ENCODE peak calls at places on chromosomes 4 and X, in five cellular contexts. R is GM23338, Q is AG04450, O is uterus, Z is cardiac muscle cell. M is an unnamed sample.

GRCh38 chr4:52552778-52553177 is 106.3 kb downstream of the USP46 start:
- DNase-seq in R (no peak), Q (no peak), O (no peak), Z (no peak), M (no peak)

GRCh38 chrX:3244955-3245354 is 101.5 kb downstream of the MXRA5 start:
- DNase-seq in R (no peak), Q (no peak), O (no peak), Z (no peak), M (peak)

GRCh38 chr4:24856586-24856985 is 56.3 kb downstream of the CCDC149 start:
- DNase-seq in R (peak), Q (peak), O (no peak), Z (peak), M (peak)

GRCh38 chrX:1450381-1451161 is 2.1 kb downstream of the ASMTL start:
- DNase-seq in R (no peak), Q (no peak), O (no peak), Z (no peak), M (no peak)

GRCh38 chrX:149871940-149872339 is 9.0 kb upstream of the MAGEA8 start:
- DNase-seq in R (peak), Q (no peak), O (no peak), Z (peak), M (peak)

GRCh38 chr4:140819621-140820020 is 63.4 kb upstream of the TBC1D9 start:
- DNase-seq in R (no peak), Q (no peak), O (no peak), Z (no peak), M (no peak)

GRCh38 chrX:46561931-46562721 is 11.4 kb upstream of the CHST7 start:
- DNase-seq in R (no peak), Q (no peak), O (no peak), Z (no peak), M (no peak)

GRCh38 chr4:80201326-80202151 is 4.2 kb downstream of the PRDM8 start:
- DNase-seq in R (peak), Q (no peak), O (peak), Z (peak), M (peak)

GRCh38 chr4:7034262-7035081 is 8.7 kb upstream of the TADA2B start:
- DNase-seq in R (peak), Q (no peak), O (no peak), Z (peak), M (peak)

GRCh38 chr4:38837849-38838248 is 18.8 kb downstream of the TLR6 start:
- DNase-seq in R (no peak), Q (no peak), O (no peak), Z (peak), M (no peak)

GRCh38 chr4:16896871-16897270 is 1.6 kb downstream of the LDB2 start:
- DNase-seq in R (peak), Q (peak), O (no peak), Z (peak), M (no peak)

GRCh38 chr4:184762100-184762499 is 28.2 kb upstream of the CENPU start:
- DNase-seq in R (no peak), Q (no peak), O (no peak), Z (no peak), M (no peak)

GRCh38 chr4:163395758-163396157 is 52.1 kb downstream of the NPY5R start:
- DNase-seq in R (no peak), Q (no peak), O (no peak), Z (peak), M (no peak)

GRCh38 chr4:40507977-40508376 is 121.7 kb downstream of the RBM47 start:
- DNase-seq in R (peak), Q (no peak), O (no peak), Z (no peak), M (no peak)

GRCh38 chr4:31370866-31371465 is 650.8 kb downstream of the PCDH7 start:
- DNase-seq in R (peak), Q (no peak), O (no peak), Z (peak), M (no peak)

GRCh38 chr4:23923141-23923540 is 33.3 kb upstream of the PPARGC1A start:
- DNase-seq in R (no peak), Q (no peak), O (no peak), Z (no peak), M (no peak)

GRCh38 chr4:48774760-48775398 is 5.2 kb downstream of the FRYL start:
- DNase-seq in R (no peak), Q (no peak), O (no peak), Z (no peak), M (no peak)

GRCh38 chr4:138055890-138056289 is 186.3 kb downstream of the SLC7A11 start:
- DNase-seq in R (no peak), Q (no peak), O (no peak), Z (no peak), M (no peak)

GRCh38 chr4:38510201-38510600 is 153.8 kb upstream of the KLF3 start:
- DNase-seq in R (no peak), Q (no peak), O (no peak), Z (no peak), M (no peak)

GRCh38 chr4:87179751-87180150 is 40.7 kb downstream of the KLHL8 start:
- DNase-seq in R (no peak), Q (peak), O (no peak), Z (peak), M (no peak)

GRCh38 chrX:12447448-12448154 is 309.3 kb downstream of the FRMPD4 start:
- DNase-seq in R (no peak), Q (peak), O (peak), Z (peak), M (no peak)

GRCh38 chrX:38868941-38869378 is 67.7 kb downstream of the MID1IP1 start:
- DNase-seq in R (no peak), Q (no peak), O (no peak), Z (peak), M (peak)

GRCh38 chr4:105895609-105896460 is 564 bp downstream of the NPNT start:
- DNase-seq in R (peak), Q (no peak), O (peak), Z (peak), M (peak)

GRCh38 chr4:2962099-2962455 is 1.1 kb downstream of the NOP14 start:
- DNase-seq in R (no peak), Q (no peak), O (no peak), Z (no peak), M (no peak)

GRCh38 chr4:85398276-85398675 is 76.7 kb upstream of the ARHGAP24 start:
- DNase-seq in R (no peak), Q (no peak), O (peak), Z (peak), M (no peak)

GRCh38 chr4:40931825-40932224 is 182.1 kb downstream of the NSUN7 start:
- DNase-seq in R (no peak), Q (no peak), O (no peak), Z (no peak), M (no peak)

GRCh38 chr4:10456270-10457254 is 664 bp downstream of the ZNF518B start:
- DNase-seq in R (peak), Q (no peak), O (peak), Z (peak), M (no peak)

GRCh38 chr4:153530284-153530995 is 64.3 kb downstream of the TMEM131L start:
- DNase-seq in R (no peak), Q (no peak), O (no peak), Z (no peak), M (no peak)

GRCh38 chr4:137420901-137421384 is 111.4 kb downstream of the PCDH18 start:
- DNase-seq in R (peak), Q (no peak), O (no peak), Z (no peak), M (no peak)

GRCh38 chr4:90393215-90393614 is 266.0 kb downstream of the CCSER1 start:
- DNase-seq in R (no peak), Q (no peak), O (no peak), Z (no peak), M (no peak)

GRCh38 chr4:97216031-97216430 is 927.2 kb downstream of the STPG2 start:
- DNase-seq in R (no peak), Q (no peak), O (no peak), Z (no peak), M (no peak)

GRCh38 chr4:126614456-126614855 is 1018.3 kb upstream of the INTU start:
- DNase-seq in R (no peak), Q (no peak), O (no peak), Z (no peak), M (no peak)

GRCh38 chrX:135089126-135089525 is 31.2 kb downstream of the ETDB start:
- DNase-seq in R (no peak), Q (no peak), O (no peak), Z (no peak), M (no peak)

GRCh38 chrX:135087867-135088266 is 32.5 kb downstream of the ETDB start:
- DNase-seq in R (no peak), Q (no peak), O (no peak), Z (no peak), M (no peak)

GRCh38 chrX:135081695-135082094 is 29.8 kb upstream of the RTL8A start:
- DNase-seq in R (no peak), Q (no peak), O (no peak), Z (no peak), M (no peak)

GRCh38 chrX:135086197-135086854 is 34.0 kb downstream of the ETDB start:
- DNase-seq in R (peak), Q (peak), O (no peak), Z (peak), M (peak)
- TF ChIP-seq CTCF in R (peak), Q (peak), O (peak), Z (peak), M (peak)

GRCh38 chr4:37244583-37245390 is at the start of gene NWD2:
- DNase-seq in R (peak), Q (no peak), O (no peak), Z (peak), M (peak)

GRCh38 chr4:37241646-37242045 is 2.9 kb upstream of the NWD2 start:
- DNase-seq in R (no peak), Q (no peak), O (no peak), Z (no peak), M (no peak)

GRCh38 chr4:37245391-37245954 is 930 bp downstream of the NWD2 start:
- DNase-seq in R (peak), Q (no peak), O (no peak), Z (no peak), M (peak)

GRCh38 chr4:37243061-37243460 is 1.5 kb upstream of the NWD2 start:
- DNase-seq in R (peak), Q (no peak), O (no peak), Z (no peak), M (peak)

DNA sequence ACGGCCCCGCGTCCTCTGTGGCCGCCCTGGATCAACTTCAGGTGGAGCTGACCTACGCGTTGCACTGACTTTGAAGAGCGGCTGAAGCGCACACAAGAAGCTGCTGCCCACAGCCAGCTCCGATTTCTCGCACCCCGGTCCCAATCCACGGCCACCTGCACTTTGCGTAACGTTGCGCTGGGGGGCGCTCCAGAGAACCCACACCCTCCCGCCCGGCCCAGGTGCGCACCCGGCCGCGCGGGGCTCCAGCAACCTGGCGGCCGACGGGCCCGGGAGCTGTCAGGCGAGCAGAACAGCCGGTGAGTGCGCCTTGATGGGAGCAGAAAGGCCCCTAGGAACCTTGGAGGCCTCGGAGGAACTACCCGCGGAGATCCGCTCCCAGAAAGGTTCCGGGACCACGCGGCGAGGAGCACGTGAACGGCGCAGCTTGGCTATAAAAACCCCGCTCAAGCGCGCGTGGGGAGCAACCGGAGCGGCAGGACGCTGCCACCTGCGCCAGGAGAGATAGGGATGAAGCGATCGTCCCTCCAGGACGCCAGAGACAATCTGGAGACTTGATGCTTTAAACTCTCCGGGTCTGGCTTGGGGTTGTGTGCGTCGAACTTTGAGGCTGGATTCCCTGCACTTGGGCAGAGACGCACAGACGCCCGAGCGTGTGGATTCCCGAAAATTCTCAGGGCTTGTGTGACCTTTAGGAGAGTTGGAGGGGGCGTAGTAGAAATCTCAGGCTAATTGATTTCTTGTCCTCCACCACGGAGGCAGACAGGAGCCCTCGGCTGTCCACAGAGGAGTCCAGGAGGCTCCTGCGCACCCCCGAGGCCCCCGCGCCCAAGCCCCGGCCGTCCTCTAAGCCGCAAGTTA is 591 bp upstream of the NWD2 start:
- DNase-seq in R (peak), Q (no peak), O (no peak), Z (peak), M (peak)
- TF ChIP-seq CTCF in R (peak), Q (no peak), O (no peak), Z (no peak), M (peak)

DNA sequence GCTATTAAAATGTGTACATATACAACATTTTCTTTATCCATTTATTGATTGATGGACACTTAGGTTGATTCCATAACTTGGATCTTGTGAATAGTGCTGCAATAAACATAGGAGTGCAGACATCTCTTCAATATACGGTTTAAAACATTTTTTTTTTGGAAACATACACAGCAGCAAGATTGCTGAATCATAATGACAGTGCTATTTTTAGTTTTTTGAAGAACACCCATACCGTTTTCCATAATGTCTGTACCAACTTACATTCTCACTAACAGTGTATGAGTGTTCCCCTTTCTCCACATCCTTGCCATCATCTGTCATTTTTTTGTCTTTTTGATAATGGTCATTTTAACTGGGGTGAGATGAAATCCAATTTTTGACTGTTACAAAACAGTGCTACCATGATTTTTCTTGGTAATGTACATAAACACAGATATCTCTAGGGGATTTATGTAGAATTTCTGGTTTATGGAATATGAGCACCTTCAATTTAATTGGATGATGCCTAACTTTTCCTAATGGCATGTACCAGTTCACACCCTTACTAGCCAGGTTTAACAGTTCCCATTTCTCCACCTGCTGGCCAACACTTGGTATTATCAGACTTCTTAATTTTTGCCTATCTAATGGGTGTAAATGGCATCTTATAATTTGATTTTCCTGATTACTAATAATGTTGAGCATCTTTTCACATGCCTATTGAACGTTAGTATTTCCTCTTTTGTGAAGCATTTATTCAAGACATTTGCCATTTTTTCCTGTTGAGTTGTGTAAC is 21.0 kb upstream of the TMSB15B start:
- DNase-seq in R (peak), Q (no peak), O (no peak), Z (peak), M (peak)
- TF ChIP-seq CTCF in R (peak), Q (peak), O (peak), Z (peak), M (no peak)

DNA sequence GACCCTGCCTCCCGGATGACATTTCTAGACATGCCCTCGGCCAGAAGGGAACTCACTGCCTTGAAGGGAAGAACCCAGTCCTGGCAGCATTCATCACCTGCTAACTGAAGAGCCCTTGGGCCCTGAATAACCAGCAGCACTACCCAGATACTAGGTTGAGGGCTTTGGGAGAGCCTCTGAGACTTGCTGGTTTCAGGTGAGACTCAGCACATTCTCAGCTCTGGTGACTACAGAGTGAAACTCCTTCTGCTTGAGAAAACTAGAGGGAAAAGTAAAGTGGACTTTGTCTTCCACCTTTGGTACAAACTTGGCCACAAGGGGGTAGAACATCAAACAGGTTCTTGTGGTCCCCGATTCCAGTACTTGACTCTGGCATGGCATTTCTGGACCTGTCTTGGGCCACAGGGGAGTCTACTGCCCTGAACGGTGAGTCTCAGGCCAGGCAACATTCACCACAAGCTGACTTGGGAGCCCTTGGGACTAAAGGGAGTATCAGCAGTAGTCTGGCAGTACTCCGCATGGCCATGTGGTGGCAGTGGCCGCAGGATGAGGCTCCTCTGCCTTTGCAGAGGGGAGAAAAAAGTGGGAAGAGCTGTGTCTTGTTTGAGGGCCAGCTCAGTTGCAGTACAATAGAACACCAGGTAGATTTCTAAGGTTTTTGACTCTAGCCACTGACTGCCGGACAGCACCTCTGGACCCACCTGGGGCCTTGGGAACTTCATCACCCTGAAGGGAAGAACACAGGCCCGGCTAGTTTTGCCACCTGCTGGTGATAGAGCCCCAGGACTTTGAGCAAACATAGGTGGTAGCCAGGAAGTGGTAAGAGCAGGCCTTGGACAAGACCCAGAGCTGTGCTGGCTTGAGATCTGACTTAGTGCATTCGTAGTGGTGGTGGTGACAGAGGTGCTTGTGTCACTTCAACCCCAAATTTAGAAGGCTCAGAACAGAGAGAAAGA is 414.8 kb downstream of the OPHN1 start:
- DNase-seq in R (peak), Q (no peak), O (no peak), Z (peak), M (peak)
- TF ChIP-seq CTCF in R (peak), Q (peak), O (no peak), Z (peak), M (peak)

GRCh38 chr4:156538651-156539285 is 432.8 kb downstream of the PDGFC start:
- DNase-seq in R (no peak), Q (no peak), O (no peak), Z (no peak), M (no peak)
- TF ChIP-seq CTCF in R (no peak), Q (no peak), O (no peak), Z (no peak), M (no peak)

DNA sequence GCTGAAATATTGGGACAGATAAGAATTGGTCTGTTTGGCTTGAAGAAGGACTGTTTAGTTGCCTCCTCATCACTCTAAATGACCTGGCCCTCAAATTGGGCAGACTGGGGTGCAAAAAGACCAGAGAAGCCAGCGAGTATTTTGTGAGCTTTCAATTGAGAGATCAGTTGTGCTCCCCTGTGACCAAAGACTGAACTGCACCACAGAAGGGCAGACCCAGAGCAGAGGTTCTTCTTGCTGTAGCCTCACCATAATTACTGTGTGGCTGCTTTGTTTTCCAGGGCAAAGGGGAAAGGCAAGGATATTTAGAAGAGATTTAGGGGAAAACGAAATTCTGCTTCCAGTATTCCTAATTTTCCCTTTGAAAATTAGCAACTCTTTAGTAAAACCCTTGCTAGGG is 104.0 kb upstream of the MBNL3 start:
- DNase-seq in R (peak), Q (no peak), O (no peak), Z (peak), M (peak)
- TF ChIP-seq CTCF in R (peak), Q (no peak), O (peak), Z (peak), M (peak)

GRCh38 chr4:176001171-176002006 is 64.3 kb upstream of the WDR17 start:
- DNase-seq in R (peak), Q (no peak), O (peak), Z (peak), M (peak)
- TF ChIP-seq CTCF in R (no peak), Q (no peak), O (no peak), Z (no peak), M (no peak)

DNA sequence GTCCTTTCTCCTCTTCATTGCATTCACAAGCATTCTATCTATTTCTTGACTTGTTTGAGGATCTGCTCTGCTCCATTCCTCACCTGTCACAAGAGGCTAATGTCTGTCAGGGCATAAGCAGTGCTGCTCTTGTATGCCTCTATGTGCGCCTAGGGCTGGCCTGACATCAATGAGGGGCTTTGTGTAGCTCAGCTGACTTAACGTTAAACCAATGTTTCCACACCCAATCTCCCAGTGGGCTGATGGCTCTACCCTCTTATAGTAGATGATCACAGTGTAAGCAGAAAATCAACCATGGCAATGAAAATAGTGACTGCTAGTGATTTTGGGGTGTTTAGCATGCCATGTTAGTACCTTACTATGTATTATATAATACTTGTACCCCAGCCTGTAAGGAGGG is 139.0 kb downstream of the UNC5C start:
- DNase-seq in R (no peak), Q (no peak), O (no peak), Z (no peak), M (no peak)
- TF ChIP-seq CTCF in R (no peak), Q (no peak), O (no peak), Z (no peak), M (no peak)